ENCODE peak calls at places on chromosomes 12 and 14, in six cellular contexts. Q, N, H, S, U and I are unnamed samples.

GRCh38 chr14:91138511-91139359 is 24.9 kb downstream of the DGLUCY start:
- DNase-seq in H (peak), Q (no peak), U (peak), N (no peak), S (peak), I (peak)

GRCh38 chr12:11553871-11554533 is 95.5 kb upstream of the ETV6 start:
- DNase-seq in U (peak), H (peak), S (peak), N (peak), Q (peak), I (peak)

GRCh38 chr14:34710744-34711143 is 3.6 kb downstream of the CFL2 start:
- DNase-seq in U (peak), H (no peak), N (peak), Q (no peak), S (no peak), I (no peak)

GRCh38 chr12:109732321-109733305 is 19.0 kb downstream of the FAM222A start:
- DNase-seq in N (no peak), S (no peak), U (no peak), H (no peak), Q (no peak), I (no peak)

GRCh38 chr14:90740946-90741681 is 75.1 kb downstream of the TTC7B start:
- DNase-seq in U (no peak), Q (no peak), S (no peak), H (no peak), N (no peak), I (no peak)

GRCh38 chr14:21990116-21990515 is 316.5 kb upstream of the OR4E1 start:
- DNase-seq in Q (no peak), H (peak), S (no peak), U (no peak), N (no peak), I (no peak)

GRCh38 chr12:65123435-65124063 is 2.4 kb upstream of the WIF1 start:
- DNase-seq in S (no peak), Q (no peak), N (peak), H (peak), U (peak), I (peak)

GRCh38 chr14:55845963-55846851 is 266.2 kb downstream of the KTN1 start:
- DNase-seq in U (no peak), Q (no peak), N (no peak), S (no peak), H (no peak), I (no peak)

GRCh38 chr12:131357152-131357747 is 353.6 kb upstream of the SFSWAP start:
- DNase-seq in Q (no peak), H (no peak), N (no peak), U (no peak), S (no peak), I (no peak)

GRCh38 chr14:77005559-77005958 is 22.9 kb downstream of the IRF2BPL start:
- DNase-seq in Q (no peak), S (no peak), U (no peak), N (no peak), H (no peak), I (no peak)

DNA sequence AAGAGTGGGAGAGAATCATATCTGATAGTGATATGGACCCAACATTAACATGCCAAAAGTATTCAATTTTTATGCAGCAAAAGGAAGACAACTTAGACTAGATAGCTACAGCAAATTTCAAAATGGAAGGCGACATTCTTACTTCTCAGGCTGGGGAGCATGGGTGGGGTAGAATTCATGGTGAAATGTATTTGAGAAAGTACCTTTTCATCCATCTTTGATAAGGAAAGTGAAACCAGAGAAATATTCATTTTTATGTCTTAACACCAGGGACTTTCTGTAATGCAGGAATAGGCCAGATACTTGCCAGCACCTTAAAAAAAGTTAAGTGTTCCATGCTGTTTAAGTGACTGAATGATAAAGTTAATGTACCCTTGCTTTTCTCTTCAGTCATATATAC is 13.4 kb downstream of the BTG1 start:
- DNase-seq in N (no peak), Q (no peak), H (no peak), U (no peak), S (no peak), I (no peak)
- H3K4me3 ChIP-seq in N (no peak), Q (no peak), H (no peak), U (no peak), S (no peak), I (no peak)

GRCh38 chr12:79548525-79548924 is 142.2 kb downstream of the PAWR start:
- DNase-seq in H (no peak), N (no peak), S (no peak), U (no peak), Q (no peak), I (no peak)

GRCh38 chr12:79547735-79548347 is 142.9 kb downstream of the PAWR start:
- DNase-seq in S (peak), U (peak), N (peak), Q (no peak), H (peak), I (peak)

GRCh38 chr12:79546461-79547043 is 144.2 kb downstream of the PAWR start:
- DNase-seq in Q (no peak), S (no peak), U (no peak), N (no peak), H (no peak), I (no peak)

GRCh38 chr12:79549531-79550271 is 141.1 kb downstream of the PAWR start:
- DNase-seq in S (no peak), U (peak), Q (no peak), H (no peak), N (peak), I (no peak)

GRCh38 chr12:79547044-79547734 is 143.6 kb downstream of the PAWR start:
- DNase-seq in S (peak), U (peak), H (no peak), Q (no peak), N (peak), I (no peak)
- H3K4me3 ChIP-seq in S (no peak), U (no peak), H (no peak), Q (no peak), N (no peak), I (no peak)

DNA sequence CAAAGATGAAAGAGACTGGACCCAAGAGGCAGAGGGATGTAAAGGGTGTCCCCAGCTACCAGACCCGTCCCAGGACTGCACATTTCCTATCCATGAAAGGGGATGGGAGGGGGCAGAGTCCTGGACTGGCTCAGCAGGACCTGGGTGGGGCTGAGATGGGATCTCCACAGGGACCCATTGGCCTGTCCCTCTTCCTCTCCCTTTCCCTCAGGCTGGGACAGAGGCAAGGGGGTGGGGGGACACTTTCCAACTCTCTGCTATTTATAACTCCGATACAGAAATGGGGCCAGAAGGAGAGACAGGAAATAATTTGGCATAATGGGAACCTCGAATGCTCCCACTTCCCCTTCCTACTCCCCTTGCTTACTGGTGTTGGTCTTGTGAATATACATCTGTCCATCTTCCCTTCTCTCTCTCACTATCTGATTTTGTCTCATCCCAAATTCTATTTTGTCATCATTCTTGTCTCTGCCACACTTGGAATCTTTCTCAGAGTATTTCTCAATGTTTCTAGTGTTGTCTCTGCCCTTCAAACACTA is 1.1 kb upstream of the ITGA7 start:
- DNase-seq in Q (no peak), S (no peak), H (no peak), N (no peak), U (no peak), I (no peak)
- H3K4me3 ChIP-seq in Q (peak), S (peak), H (no peak), N (no peak), U (no peak), I (no peak)

GRCh38 chr14:105179191-105179590 is 1.9 kb downstream of the NUDT14 start:
- DNase-seq in Q (no peak), N (no peak), S (no peak), H (no peak), U (no peak), I (no peak)

GRCh38 chr14:105180598-105181528 is at the start of gene NUDT14:
- DNase-seq in Q (no peak), U (peak), N (peak), S (peak), H (no peak), I (peak)

GRCh38 chr14:105184461-105184860 is 3.3 kb upstream of the NUDT14 start:
- DNase-seq in S (no peak), H (no peak), Q (no peak), U (no peak), N (no peak), I (no peak)

GRCh38 chr14:105182296-105183020 is 1.3 kb upstream of the NUDT14 start:
- DNase-seq in U (no peak), Q (no peak), N (no peak), H (no peak), S (no peak), I (no peak)

DNA sequence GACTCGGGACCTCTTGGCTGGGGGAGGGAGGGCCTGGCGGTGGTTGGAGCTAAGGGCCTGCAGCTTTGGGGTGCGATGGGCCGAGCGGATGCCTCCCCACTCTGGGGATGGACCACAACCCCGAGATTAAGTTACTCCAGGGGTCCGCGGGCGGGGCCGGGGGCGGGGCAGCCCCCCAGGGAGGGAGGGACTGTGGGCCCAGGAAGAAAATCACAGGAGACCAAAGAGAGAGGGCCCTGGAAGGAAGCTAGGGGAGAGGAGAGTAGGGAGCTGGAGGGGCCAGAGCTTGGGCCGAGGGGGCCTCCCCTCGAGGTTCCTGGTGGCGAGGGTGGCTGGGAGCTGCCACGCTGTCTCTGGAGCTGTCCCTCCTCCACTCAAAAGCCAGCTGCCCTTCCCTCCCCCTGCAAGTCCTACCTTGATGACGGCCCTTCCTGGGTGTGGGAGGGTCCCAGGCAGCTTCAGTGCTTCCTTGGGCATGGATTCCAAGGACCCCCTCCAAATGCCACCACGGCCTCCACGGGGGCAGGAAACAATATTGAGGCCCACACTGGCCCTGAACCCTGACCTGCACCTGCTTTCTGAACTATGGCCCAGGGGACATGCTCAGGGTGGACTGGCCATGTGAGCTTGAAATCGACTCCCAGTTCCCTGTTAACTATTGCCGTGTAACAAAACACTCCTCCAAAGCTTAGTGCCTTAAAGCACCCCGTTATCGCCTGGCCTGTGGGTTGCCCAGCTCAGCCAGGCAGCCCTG is 607 bp upstream of the NUDT14 start:
- DNase-seq in Q (no peak), S (no peak), N (no peak), U (no peak), H (no peak), I (no peak)
- H3K4me3 ChIP-seq in Q (no peak), S (peak), N (no peak), U (no peak), H (peak), I (no peak)

GRCh38 chr12:57520008-57520726 is at the start of gene DDIT3:
- DNase-seq in Q (peak), H (peak), U (peak), N (peak), S (peak), I (peak)

GRCh38 chr12:57519758-57520007 is 631 bp downstream of the DDIT3 start:
- DNase-seq in H (no peak), Q (no peak), S (no peak), N (no peak), U (no peak), I (peak)

GRCh38 chr12:57522019-57522886 is at the start of gene MBD6:
- DNase-seq in U (peak), S (peak), Q (peak), H (peak), N (peak), I (peak)

GRCh38 chr12:57522887-57523705 is 472 bp downstream of the MBD6 start:
- DNase-seq in H (peak), Q (no peak), N (peak), S (peak), U (peak), I (peak)

DNA sequence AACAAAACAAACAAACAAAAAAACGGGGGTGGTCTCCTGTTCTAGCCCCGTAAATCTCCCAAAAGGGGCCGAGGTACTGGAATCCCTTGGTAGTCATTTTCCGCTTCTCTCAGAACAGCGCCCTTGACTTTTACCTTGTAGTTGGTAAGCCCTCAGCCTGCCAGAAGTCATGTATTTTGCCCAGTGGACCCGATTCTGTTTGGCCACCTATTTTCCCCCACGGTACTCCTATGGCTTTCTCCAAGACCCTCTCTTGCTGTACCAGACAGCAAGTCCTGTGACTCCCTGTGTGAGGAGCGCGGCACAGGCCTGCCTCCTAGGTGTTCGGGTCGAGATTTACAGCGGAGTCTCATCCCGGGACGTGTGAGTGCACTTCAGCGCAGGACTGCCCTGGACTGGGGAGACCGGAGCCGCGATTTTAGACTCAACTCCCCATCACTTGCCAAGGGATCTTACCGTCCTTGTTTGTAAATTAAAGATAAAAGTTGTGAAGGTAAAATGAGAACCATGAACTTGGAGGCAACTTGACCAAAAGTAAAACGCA is 1.1 kb upstream of the MBD6 start:
- DNase-seq in U (peak), S (no peak), N (peak), H (no peak), Q (no peak), I (peak)
- H3K4me3 ChIP-seq in U (peak), S (peak), N (no peak), H (peak), Q (peak), I (no peak)

GRCh38 chr14:49679271-49679670 is 8.7 kb downstream of the POLE2 start:
- DNase-seq in S (no peak), N (peak), U (no peak), H (no peak), Q (no peak), I (no peak)
- H3K4me3 ChIP-seq in S (no peak), N (no peak), U (no peak), H (no peak), Q (no peak), I (no peak)